ENCODE peak calls at places on chromosomes 5 and 9, in ten cellular contexts. One of them, this sample, is unnamed.

GRCh38 chr5:16889972-16890519 is 46.0 kb downstream of the MYO10 start:
- DNase-seq in H7: no peak
- DNase-seq in astrocyte of the spinal cord: peak
- DNase-seq in activated naive CD8-positive, alpha-beta T cell treated with anti-CD3 and anti-CD28 coated beads, Interleukin-2, amount 50 U/mL, for 24 hours: no peak
- DNase-seq in lower leg skin: no peak
- DNase-seq in stimulated activated CD4-positive, alpha-beta T cell treated with anti-CD3 and anti-CD28 coated beads, Interleukin-4, amount 100 ng/mL, for 1 hour: no peak
- DNase-seq in AG09309: no peak
- DNase-seq in NCI-H1417: no peak
- DNase-seq in NCI-H69: no peak
- DNase-seq in KBM-7: no peak
- DNase-seq in this sample: no peak

GRCh38 chr5:108372369-108372768 is 9.5 kb downstream of the FBXL17 start:
- DNase-seq in H7: no peak
- DNase-seq in astrocyte of the spinal cord: no peak
- DNase-seq in activated naive CD8-positive, alpha-beta T cell treated with anti-CD3 and anti-CD28 coated beads, Interleukin-2, amount 50 U/mL, for 24 hours: no peak
- DNase-seq in lower leg skin: no peak
- DNase-seq in stimulated activated CD4-positive, alpha-beta T cell treated with anti-CD3 and anti-CD28 coated beads, Interleukin-4, amount 100 ng/mL, for 1 hour: no peak
- DNase-seq in AG09309: no peak
- DNase-seq in NCI-H1417: no peak
- DNase-seq in NCI-H69: no peak
- DNase-seq in KBM-7: no peak
- DNase-seq in this sample: no peak

GRCh38 chr9:79524266-79524665 is 47.5 kb upstream of the TLE4 start:
- DNase-seq in H7: no peak
- DNase-seq in astrocyte of the spinal cord: peak
- DNase-seq in activated naive CD8-positive, alpha-beta T cell treated with anti-CD3 and anti-CD28 coated beads, Interleukin-2, amount 50 U/mL, for 24 hours: no peak
- DNase-seq in lower leg skin: no peak
- DNase-seq in stimulated activated CD4-positive, alpha-beta T cell treated with anti-CD3 and anti-CD28 coated beads, Interleukin-4, amount 100 ng/mL, for 1 hour: no peak
- DNase-seq in AG09309: peak
- DNase-seq in NCI-H1417: no peak
- DNase-seq in NCI-H69: no peak
- DNase-seq in KBM-7: no peak
- DNase-seq in this sample: no peak

GRCh38 chr9:109861499-109861898 is 81.5 kb downstream of the PALM2AKAP2 start:
- DNase-seq in H7: no peak
- DNase-seq in astrocyte of the spinal cord: no peak
- DNase-seq in activated naive CD8-positive, alpha-beta T cell treated with anti-CD3 and anti-CD28 coated beads, Interleukin-2, amount 50 U/mL, for 24 hours: no peak
- DNase-seq in lower leg skin: peak
- DNase-seq in stimulated activated CD4-positive, alpha-beta T cell treated with anti-CD3 and anti-CD28 coated beads, Interleukin-4, amount 100 ng/mL, for 1 hour: no peak
- DNase-seq in AG09309: peak
- DNase-seq in NCI-H1417: no peak
- DNase-seq in NCI-H69: no peak
- DNase-seq in KBM-7: no peak
- DNase-seq in this sample: no peak

GRCh38 chr5:174182111-174182510 is 136.6 kb downstream of the NSG2 start:
- DNase-seq in H7: no peak
- DNase-seq in astrocyte of the spinal cord: no peak
- DNase-seq in activated naive CD8-positive, alpha-beta T cell treated with anti-CD3 and anti-CD28 coated beads, Interleukin-2, amount 50 U/mL, for 24 hours: no peak
- DNase-seq in lower leg skin: no peak
- DNase-seq in stimulated activated CD4-positive, alpha-beta T cell treated with anti-CD3 and anti-CD28 coated beads, Interleukin-4, amount 100 ng/mL, for 1 hour: no peak
- DNase-seq in AG09309: no peak
- DNase-seq in NCI-H1417: no peak
- DNase-seq in NCI-H69: no peak
- DNase-seq in KBM-7: no peak
- DNase-seq in this sample: no peak

GRCh38 chr9:79257215-79257614 is 314.6 kb upstream of the TLE4 start:
- DNase-seq in H7: no peak
- DNase-seq in astrocyte of the spinal cord: no peak
- DNase-seq in activated naive CD8-positive, alpha-beta T cell treated with anti-CD3 and anti-CD28 coated beads, Interleukin-2, amount 50 U/mL, for 24 hours: no peak
- DNase-seq in lower leg skin: no peak
- DNase-seq in stimulated activated CD4-positive, alpha-beta T cell treated with anti-CD3 and anti-CD28 coated beads, Interleukin-4, amount 100 ng/mL, for 1 hour: no peak
- DNase-seq in AG09309: no peak
- DNase-seq in NCI-H1417: no peak
- DNase-seq in NCI-H69: peak
- DNase-seq in KBM-7: no peak
- DNase-seq in this sample: no peak

GRCh38 chr5:172769598-172770373 is 1.2 kb downstream of the DUSP1 start:
- DNase-seq in H7: peak
- DNase-seq in astrocyte of the spinal cord: peak
- DNase-seq in activated naive CD8-positive, alpha-beta T cell treated with anti-CD3 and anti-CD28 coated beads, Interleukin-2, amount 50 U/mL, for 24 hours: no peak
- DNase-seq in lower leg skin: no peak
- DNase-seq in stimulated activated CD4-positive, alpha-beta T cell treated with anti-CD3 and anti-CD28 coated beads, Interleukin-4, amount 100 ng/mL, for 1 hour: no peak
- DNase-seq in AG09309: no peak
- DNase-seq in NCI-H1417: no peak
- DNase-seq in NCI-H69: peak
- DNase-seq in KBM-7: no peak
- DNase-seq in this sample: no peak

GRCh38 chr5:179533024-179533423 is 17.3 kb upstream of the RUFY1 start:
- DNase-seq in H7: no peak
- DNase-seq in astrocyte of the spinal cord: no peak
- DNase-seq in activated naive CD8-positive, alpha-beta T cell treated with anti-CD3 and anti-CD28 coated beads, Interleukin-2, amount 50 U/mL, for 24 hours: no peak
- DNase-seq in lower leg skin: no peak
- DNase-seq in stimulated activated CD4-positive, alpha-beta T cell treated with anti-CD3 and anti-CD28 coated beads, Interleukin-4, amount 100 ng/mL, for 1 hour: no peak
- DNase-seq in AG09309: no peak
- DNase-seq in NCI-H1417: no peak
- DNase-seq in NCI-H69: no peak
- DNase-seq in KBM-7: no peak
- DNase-seq in this sample: no peak

GRCh38 chr5:16792278-16793275 is 143.5 kb downstream of the MYO10 start:
- DNase-seq in H7: peak
- DNase-seq in astrocyte of the spinal cord: no peak
- DNase-seq in activated naive CD8-positive, alpha-beta T cell treated with anti-CD3 and anti-CD28 coated beads, Interleukin-2, amount 50 U/mL, for 24 hours: no peak
- DNase-seq in lower leg skin: no peak
- DNase-seq in stimulated activated CD4-positive, alpha-beta T cell treated with anti-CD3 and anti-CD28 coated beads, Interleukin-4, amount 100 ng/mL, for 1 hour: no peak
- DNase-seq in AG09309: no peak
- DNase-seq in NCI-H1417: no peak
- DNase-seq in NCI-H69: peak
- DNase-seq in KBM-7: no peak
- DNase-seq in this sample: no peak

GRCh38 chr9:88387733-88388202 is 476 bp upstream of the SPIN1 start:
- DNase-seq in H7: no peak
- DNase-seq in astrocyte of the spinal cord: peak
- DNase-seq in activated naive CD8-positive, alpha-beta T cell treated with anti-CD3 and anti-CD28 coated beads, Interleukin-2, amount 50 U/mL, for 24 hours: no peak
- DNase-seq in lower leg skin: peak
- DNase-seq in stimulated activated CD4-positive, alpha-beta T cell treated with anti-CD3 and anti-CD28 coated beads, Interleukin-4, amount 100 ng/mL, for 1 hour: no peak
- DNase-seq in AG09309: no peak
- DNase-seq in NCI-H1417: peak
- DNase-seq in NCI-H69: peak
- DNase-seq in KBM-7: peak
- DNase-seq in this sample: peak

GRCh38 chr5:29697786-29698414 is 1495.6 kb upstream of the CDH6 start:
- DNase-seq in H7: peak
- DNase-seq in astrocyte of the spinal cord: no peak
- DNase-seq in activated naive CD8-positive, alpha-beta T cell treated with anti-CD3 and anti-CD28 coated beads, Interleukin-2, amount 50 U/mL, for 24 hours: no peak
- DNase-seq in lower leg skin: no peak
- DNase-seq in stimulated activated CD4-positive, alpha-beta T cell treated with anti-CD3 and anti-CD28 coated beads, Interleukin-4, amount 100 ng/mL, for 1 hour: no peak
- DNase-seq in AG09309: no peak
- DNase-seq in NCI-H1417: no peak
- DNase-seq in NCI-H69: peak
- DNase-seq in KBM-7: peak
- DNase-seq in this sample: no peak

GRCh38 chr5:175032013-175032412 is 307.6 kb downstream of the MSX2 start:
- DNase-seq in H7: no peak
- DNase-seq in astrocyte of the spinal cord: no peak
- DNase-seq in activated naive CD8-positive, alpha-beta T cell treated with anti-CD3 and anti-CD28 coated beads, Interleukin-2, amount 50 U/mL, for 24 hours: no peak
- DNase-seq in lower leg skin: no peak
- DNase-seq in stimulated activated CD4-positive, alpha-beta T cell treated with anti-CD3 and anti-CD28 coated beads, Interleukin-4, amount 100 ng/mL, for 1 hour: no peak
- DNase-seq in AG09309: no peak
- DNase-seq in NCI-H1417: no peak
- DNase-seq in NCI-H69: no peak
- DNase-seq in KBM-7: no peak
- DNase-seq in this sample: no peak